ENCODE peak calls at places on chromosomes 2 and 18, in six cellular contexts. B is cardiac muscle cell, Z is bronchial epithelial cell, L is OCI-LY7, G is mucosa of descending colon, J is AG10803. M is an unnamed sample.

GRCh38 chr2:48933824-48934223 is 178.3 kb upstream of the LHCGR start:
- DNase-seq in G (no peak), L (no peak), J (no peak), B (no peak), Z (no peak), M (no peak)

GRCh38 chr2:143397886-143398614 is 268.8 kb downstream of the ARHGAP15 start:
- DNase-seq in L (no peak), B (peak; percentile 31), Z (peak; percentile 81), G (no peak), J (peak; percentile 31), M (no peak)

GRCh38 chr2:197803033-197803444 is 1.4 kb upstream of the PLCL1 start:
- DNase-seq in J (peak; percentile 62), G (no peak), Z (peak; percentile 59), B (peak; percentile 78), L (peak; percentile 55), M (peak; percentile 14)

GRCh38 chr18:26971327-26971918 is 105.9 kb upstream of the AQP4 start:
- DNase-seq in J (no peak), G (no peak), B (no peak), Z (peak; percentile 68), L (no peak), M (no peak)

GRCh38 chr2:169709970-169710369 is 15.7 kb downstream of the PHOSPHO2 start:
- DNase-seq in L (no peak), G (no peak), Z (peak; percentile 17), J (no peak), B (no peak), M (no peak)

GRCh38 chr18:48076461-48076860 is 146.0 kb upstream of the SMAD2 start:
- DNase-seq in G (no peak), J (no peak), Z (no peak), L (no peak), B (no peak), M (no peak)

GRCh38 chr2:127829845-127830246 is 18.9 kb upstream of the WDR33 start:
- DNase-seq in J (no peak), G (no peak), B (no peak), Z (peak; percentile 37), L (peak; percentile 98), M (no peak)

GRCh38 chr18:52069201-52069600 is 270.8 kb upstream of the DCC start:
- DNase-seq in J (no peak), Z (no peak), B (no peak), L (no peak), G (no peak), M (no peak)

GRCh38 chr2:187500585-187501359 is 52.7 kb upstream of the CALCRL start:
- DNase-seq in Z (peak; percentile 28), G (no peak), J (peak; percentile 44), B (peak; percentile 74), L (no peak), M (peak; percentile 41)

GRCh38 chr2:182642328-182642727 is 73.7 kb upstream of the DNAJC10 start:
- DNase-seq in J (peak; percentile 48), L (peak; percentile 55), B (peak; percentile 61), G (peak; percentile 46), Z (peak; percentile 57), M (no peak)

GRCh38 chr2:178908810-178909209 is 101.6 kb upstream of the TTN start:
- DNase-seq in J (no peak), B (no peak), L (no peak), G (no peak), Z (no peak), M (no peak)

GRCh38 chr2:203759692-203760365 is 53.4 kb downstream of the CD28 start:
- DNase-seq in G (no peak), Z (peak; percentile 95), J (peak; percentile 81), B (peak; percentile 32), L (no peak), M (no peak)

GRCh38 chr18:11148655-11149440 is 521 bp downstream of the PIEZO2 start:
- DNase-seq in L (no peak), Z (no peak), J (no peak), B (peak; percentile 37), G (no peak), M (no peak)

GRCh38 chr2:86372641-86373502 is 35.4 kb upstream of the REEP1 start:
- DNase-seq in Z (peak; percentile 60), J (peak; percentile 45), L (peak; percentile 29), B (peak; percentile 66), G (no peak), M (peak; percentile 18)

GRCh38 chr2:150596071-150596470 is 108.6 kb upstream of the RND3 start:
- DNase-seq in J (peak; percentile 91), G (no peak), L (no peak), Z (no peak), B (peak; percentile 45), M (peak; percentile 77)

GRCh38 chr18:5106730-5107129 is 90.3 kb downstream of the AKAIN1 start:
- DNase-seq in B (no peak), Z (no peak), G (no peak), L (peak; percentile 24), J (no peak), M (no peak)

GRCh38 chr2:201129044-201129505 is 13.1 kb downstream of the CFLAR start:
- DNase-seq in Z (peak; percentile 83), J (peak; percentile 84), L (peak; percentile 18), G (no peak), B (peak; percentile 67), M (no peak)

GRCh38 chr2:171583566-171583965 is 61.3 kb downstream of the CYBRD1 start:
- DNase-seq in J (no peak), Z (peak; percentile 40), G (no peak), B (no peak), L (no peak), M (no peak)

GRCh38 chr2:109711230-109712125 is 82.6 kb upstream of the RGPD5 start:
- DNase-seq in Z (no peak), G (no peak), J (no peak), L (no peak), B (peak; percentile 67), M (no peak)

GRCh38 chr18:5640939-5641338 is 97.1 kb upstream of the EPB41L3 start:
- DNase-seq in Z (no peak), B (no peak), G (no peak), L (no peak), J (no peak), M (no peak)

GRCh38 chr2:166057363-166058169 is 70.3 kb downstream of the SCN1A start:
- DNase-seq in G (no peak), J (peak; percentile 33), B (peak; percentile 64), L (peak; percentile 17), Z (peak; percentile 82), M (no peak)

GRCh38 chr2:237451582-237452469 is 35.2 kb upstream of the MLPH start:
- DNase-seq in B (peak; percentile 70), L (no peak), J (peak; percentile 41), Z (no peak), G (no peak), M (no peak)

GRCh38 chr2:64404002-64404731 is 49.8 kb upstream of the LGALSL start:
- DNase-seq in J (peak; percentile 38), B (peak; percentile 98), Z (peak; percentile 13), L (no peak), G (peak; percentile 79), M (peak; percentile 54)

GRCh38 chr2:11652555-11652954 is 17.4 kb downstream of the NTSR2 start:
- DNase-seq in Z (no peak), J (peak; percentile 3), B (no peak), L (no peak), G (no peak), M (no peak)

GRCh38 chr18:47263197-47263827 is 11.9 kb upstream of the SKOR2 start:
- DNase-seq in J (peak; percentile 26), L (no peak), Z (no peak), G (no peak), B (no peak), M (no peak)

GRCh38 chr2:158213743-158214142 is 112.1 kb downstream of the UPP2 start:
- DNase-seq in B (no peak), Z (no peak), G (no peak), J (no peak), L (no peak), M (no peak)

GRCh38 chr2:236988690-236989639 is 96.7 kb upstream of the COPS8 start:
- DNase-seq in J (peak; percentile 33), B (peak; percentile 48), G (peak; percentile 52), Z (peak; percentile 76), L (no peak), M (no peak)

GRCh38 chr2:147913701-147914480 is 69.1 kb downstream of the ACVR2A start:
- DNase-seq in J (peak; percentile 7), L (no peak), G (no peak), Z (peak; percentile 44), B (peak; percentile 52), M (no peak)

GRCh38 chr2:41579811-41580210 is 468.0 kb upstream of the PKDCC start:
- DNase-seq in L (no peak), G (no peak), Z (no peak), B (peak; percentile 17), J (no peak), M (no peak)

DNA sequence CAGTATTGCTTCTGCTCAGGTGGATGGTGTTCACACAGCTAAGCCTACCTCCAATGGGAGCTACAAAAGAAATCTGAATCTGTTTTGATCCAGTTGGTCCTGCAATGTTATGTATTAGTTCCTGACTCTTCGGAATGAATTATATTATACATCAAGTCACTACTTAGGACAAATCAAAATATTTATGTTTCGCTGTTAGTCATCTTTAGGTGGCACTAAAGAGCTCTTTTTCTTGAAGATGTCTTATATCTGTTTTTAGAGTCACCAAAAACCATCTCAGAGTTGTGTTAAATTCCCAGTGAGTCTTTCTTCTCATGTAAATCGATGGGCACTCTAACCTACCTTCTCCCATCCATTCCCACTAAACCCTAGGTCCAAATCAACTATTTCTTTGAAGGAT is 2.2 kb downstream of the DNER start:
- DNase-seq in L (peak; percentile 3), B (peak; percentile 10), J (no peak), Z (peak; percentile 8), G (no peak), M (no peak)
- TF ChIP-seq CTCF in L (peak; percentile 60), B (no peak), J (no peak), Z (no peak), G (no peak), M (peak; percentile 2)

DNA sequence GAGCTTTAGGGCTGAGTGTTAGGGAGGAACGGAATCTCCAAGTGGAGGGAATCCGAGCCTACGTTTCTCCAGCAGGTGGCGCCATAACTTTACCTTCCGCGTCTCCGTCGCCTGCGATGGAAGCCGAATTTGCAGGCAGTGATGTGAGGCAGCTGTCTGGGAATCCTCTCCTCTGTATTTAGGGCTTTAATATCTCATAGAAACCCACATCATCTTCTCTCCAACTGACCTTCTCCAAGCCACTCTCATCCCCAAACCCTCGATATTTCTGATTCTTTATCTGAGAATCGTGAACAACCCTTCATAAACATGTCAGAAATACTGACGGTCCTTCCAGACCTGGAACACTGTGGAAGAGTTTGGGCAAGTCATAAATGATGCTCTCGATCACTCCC is 27.5 kb downstream of the SIX2 start:
- DNase-seq in B (peak; percentile 86), J (peak; percentile 69), L (peak; percentile 87), G (no peak), Z (peak; percentile 55), M (peak; percentile 50)
- TF ChIP-seq CTCF in B (peak; percentile 84), J (peak; percentile 89), L (peak; percentile 96), G (peak; percentile 47), Z (peak; percentile 89), M (peak; percentile 86)

GRCh38 chr2:199258291-199258690 is 199.4 kb downstream of the SATB2 start:
- DNase-seq in B (no peak), J (peak; percentile 18), Z (no peak), G (no peak), L (peak; percentile 35), M (no peak)
- TF ChIP-seq CTCF in B (peak; percentile 8), J (peak; percentile 57), Z (no peak), G (no peak), L (peak; percentile 74), M (peak; percentile 32)

DNA sequence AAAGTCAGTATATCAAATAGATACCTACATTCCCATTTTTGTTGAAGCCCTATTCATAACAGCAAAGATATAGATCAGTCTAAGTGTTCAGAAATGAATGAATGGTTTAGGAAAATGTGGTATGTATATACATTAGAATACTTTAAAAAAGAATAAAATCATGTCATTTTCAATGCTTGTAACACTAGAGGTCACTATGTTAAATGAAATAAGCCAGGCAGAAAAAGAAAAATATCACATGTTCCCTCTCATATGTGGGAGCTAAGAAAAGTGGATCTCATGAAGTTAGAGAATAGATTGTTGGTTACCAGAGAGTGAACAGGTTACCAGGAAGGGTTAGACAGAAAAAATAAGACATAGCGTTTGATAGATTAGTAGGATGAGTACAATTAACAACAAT is 1111.0 kb upstream of the SLC39A10 start:
- DNase-seq in J (no peak), L (peak; percentile 4), Z (peak; percentile 14), B (no peak), G (no peak), M (no peak)
- TF ChIP-seq CTCF in J (no peak), L (peak; percentile 68), Z (peak; percentile 5), B (no peak), G (no peak), M (no peak)